ENCODE peak calls at places on chromosomes 16 and 17, in four cellular contexts. T, Y, A and H are unnamed samples.

GRCh38 chr16:85750827-85751641 is at the start of gene C16orf74:
- DNase-seq in T (peak), Y (peak), A (peak), H (peak)

GRCh38 chr17:43338886-43339516 is 59.8 kb upstream of the ARL4D start:
- DNase-seq in T (peak), Y (peak), A (no peak), H (peak)

GRCh38 chr17:75498726-75499213 is 16.6 kb downstream of the CASKIN2 start:
- DNase-seq in T (no peak), Y (no peak), A (peak), H (no peak)

GRCh38 chr17:49016775-49017463 is 19.7 kb downstream of the IGF2BP1 start:
- DNase-seq in T (peak), Y (no peak), A (no peak), H (peak)

GRCh38 chr16:11909653-11910551 is 5.9 kb downstream of the GSPT1 start:
- DNase-seq in T (peak), Y (no peak), A (no peak), H (peak)

GRCh38 chr16:12231666-12232065 is 255.1 kb downstream of the SNX29 start:
- DNase-seq in T (peak), Y (no peak), A (no peak), H (peak)

GRCh38 chr17:80870401-80870800 is 121.2 kb upstream of the CHMP6 start:
- DNase-seq in T (no peak), Y (no peak), A (no peak), H (no peak)

GRCh38 chr17:75096082-75096625 is 8.4 kb downstream of the SLC16A5 start:
- DNase-seq in T (peak), Y (peak), A (no peak), H (peak)

GRCh38 chr17:75082683-75083082 is 5.1 kb upstream of the SLC16A5 start:
- DNase-seq in T (no peak), Y (no peak), A (no peak), H (no peak)

GRCh38 chr16:79843631-79844043 is 243.1 kb upstream of the MAF start:
- DNase-seq in T (no peak), Y (no peak), A (no peak), H (no peak)

GRCh38 chr17:8629371-8630226 is 926 bp downstream of the MYH10 start:
- DNase-seq in T (peak), Y (peak), A (peak), H (peak)

GRCh38 chr17:56681561-56682266 is 88.2 kb downstream of the NOG start:
- DNase-seq in T (peak), Y (no peak), A (no peak), H (peak)

GRCh38 chr17:20281860-20282259 is 185.5 kb downstream of the LGALS9B start:
- DNase-seq in T (no peak), Y (peak), A (no peak), H (no peak)

GRCh38 chr16:8903004-8903403 is 20.9 kb downstream of the LITAFD start:
- DNase-seq in T (no peak), Y (no peak), A (no peak), H (no peak)

GRCh38 chr16:6571044-6571443 is 761.6 kb upstream of the RBFOX1 start:
- DNase-seq in T (no peak), Y (no peak), A (no peak), H (no peak)

GRCh38 chr17:17050346-17051345 is 8.4 kb downstream of the MPRIP start:
- DNase-seq in T (no peak), Y (no peak), A (no peak), H (no peak)

GRCh38 chr16:11391576-11391975 is 46.3 kb downstream of the RMI2 start:
- DNase-seq in T (no peak), Y (no peak), A (no peak), H (no peak)

GRCh38 chr17:80731255-80731840 is 186.7 kb downstream of the RPTOR start:
- DNase-seq in T (no peak), Y (no peak), A (no peak), H (no peak)

GRCh38 chr17:64115043-64115698 is 14.8 kb downstream of the ERN1 start:
- DNase-seq in T (peak), Y (no peak), A (no peak), H (peak)

GRCh38 chr17:7854851-7855642 is at the start of gene TMEM88:
- DNase-seq in T (no peak), Y (peak), A (peak), H (no peak)

GRCh38 chr17:40350410-40351184 is 13.9 kb downstream of the GJD3 start:
- DNase-seq in T (peak), Y (no peak), A (peak), H (no peak)

GRCh38 chr17:7176870-7177209 is 2.3 kb downstream of the ASGR1 start:
- DNase-seq in T (no peak), Y (no peak), A (no peak), H (no peak)

DNA sequence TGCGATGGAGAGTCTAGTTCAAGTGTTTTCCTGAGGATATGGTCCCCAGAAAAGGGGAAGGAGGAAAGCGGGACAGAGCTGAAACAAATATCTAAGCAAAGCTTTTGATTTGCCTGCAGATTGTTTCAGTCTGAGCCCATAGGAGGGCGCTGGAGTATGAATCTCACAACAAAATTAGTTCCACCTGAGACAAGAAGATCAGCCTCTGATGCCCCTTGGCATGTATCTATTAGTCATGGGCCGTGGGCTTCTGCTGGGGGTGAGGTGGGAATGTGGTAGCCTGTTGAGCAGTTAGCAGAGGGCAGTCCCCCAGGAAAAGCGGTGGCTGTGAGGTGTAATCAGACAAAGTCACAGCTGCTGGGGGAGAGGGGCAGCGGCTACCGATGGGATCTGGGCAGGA is 446.9 kb downstream of the CA10 start:
- DNase-seq in T (no peak), Y (no peak), A (no peak), H (no peak)
- TF ChIP-seq CTCF in T (no peak), Y (no peak), A (no peak), H (no peak)

GRCh38 chr17:66474810-66475497 is 172.5 kb downstream of the PRKCA start:
- DNase-seq in T (no peak), Y (no peak), A (no peak), H (no peak)
- H3K4me3 ChIP-seq in T (no peak), Y (no peak), A (no peak), H (no peak)

GRCh38 chr16:27205436-27206065 is 2.2 kb downstream of the KDM8 start:
- DNase-seq in T (no peak), Y (no peak), A (no peak), H (no peak)
- TF ChIP-seq CTCF in T (no peak), Y (no peak), A (no peak), H (no peak)

GRCh38 chr17:77526728-77527355 is 386.1 kb downstream of the SEC14L1 start:
- DNase-seq in T (no peak), Y (no peak), A (no peak), H (no peak)
- H3K4me3 ChIP-seq in T (no peak), Y (no peak), A (no peak), H (no peak)

GRCh38 chr17:82384730-82385429 is 13.3 kb downstream of the UTS2R start:
- DNase-seq in T (peak), Y (peak), A (no peak), H (peak)
- TF ChIP-seq CTCF in T (no peak), Y (no peak), A (no peak), H (no peak)

GRCh38 chr16:49830873-49831272 is 25.0 kb downstream of the ZNF423 start:
- DNase-seq in T (no peak), Y (no peak), A (no peak), H (no peak)
- H3K4me3 ChIP-seq in T (no peak), Y (no peak), A (no peak), H (no peak)

DNA sequence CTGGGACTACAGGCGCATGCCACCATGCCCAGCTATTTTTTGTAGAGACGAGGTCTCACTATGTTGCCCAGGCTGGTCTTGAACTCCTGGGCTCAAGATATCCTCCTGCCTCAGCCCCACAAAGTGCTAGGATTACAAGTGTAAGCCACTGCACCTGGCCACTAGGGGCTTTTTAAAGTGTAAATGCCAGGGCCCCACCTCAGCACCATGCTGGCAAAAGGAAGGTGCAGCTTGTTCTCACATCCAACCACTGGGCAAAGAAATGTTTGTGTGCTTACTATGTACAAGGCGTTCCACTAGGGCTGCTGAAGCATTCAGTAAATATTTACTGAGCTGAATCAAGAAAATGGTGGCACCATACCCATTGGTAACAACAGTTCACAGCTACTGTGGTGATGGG is 22.6 kb downstream of the COG1 start:
- DNase-seq in T (no peak), Y (no peak), A (no peak), H (no peak)
- TF ChIP-seq CTCF in T (no peak), Y (no peak), A (no peak), H (no peak)

DNA sequence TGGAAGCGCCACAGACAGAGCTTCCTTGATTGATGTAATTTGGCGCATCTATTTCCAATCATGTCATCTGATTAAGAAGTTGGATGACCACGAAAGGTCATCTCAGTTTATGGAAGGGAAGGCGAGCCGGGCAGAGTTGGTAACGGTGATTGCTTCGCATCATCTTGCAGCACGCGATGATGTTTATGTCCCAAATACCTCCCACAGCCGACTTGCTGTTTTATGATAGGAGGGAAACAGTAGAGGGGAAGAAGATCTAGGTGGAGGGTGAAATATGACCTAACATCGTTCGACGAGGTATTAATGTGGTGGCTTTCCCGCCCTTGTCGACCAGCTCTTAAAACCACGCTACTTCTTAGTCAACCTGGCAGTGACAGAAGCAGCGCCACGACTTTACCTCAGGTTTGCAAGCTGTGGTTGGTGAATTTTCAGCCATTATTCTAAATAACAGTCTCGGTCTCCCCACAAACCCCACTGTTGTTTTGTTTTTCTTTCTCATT is 836 bp upstream of the TANC2 start:
- DNase-seq in T (no peak), Y (no peak), A (no peak), H (no peak)
- H3K4me3 ChIP-seq in T (no peak), Y (peak), A (no peak), H (peak)

DNA sequence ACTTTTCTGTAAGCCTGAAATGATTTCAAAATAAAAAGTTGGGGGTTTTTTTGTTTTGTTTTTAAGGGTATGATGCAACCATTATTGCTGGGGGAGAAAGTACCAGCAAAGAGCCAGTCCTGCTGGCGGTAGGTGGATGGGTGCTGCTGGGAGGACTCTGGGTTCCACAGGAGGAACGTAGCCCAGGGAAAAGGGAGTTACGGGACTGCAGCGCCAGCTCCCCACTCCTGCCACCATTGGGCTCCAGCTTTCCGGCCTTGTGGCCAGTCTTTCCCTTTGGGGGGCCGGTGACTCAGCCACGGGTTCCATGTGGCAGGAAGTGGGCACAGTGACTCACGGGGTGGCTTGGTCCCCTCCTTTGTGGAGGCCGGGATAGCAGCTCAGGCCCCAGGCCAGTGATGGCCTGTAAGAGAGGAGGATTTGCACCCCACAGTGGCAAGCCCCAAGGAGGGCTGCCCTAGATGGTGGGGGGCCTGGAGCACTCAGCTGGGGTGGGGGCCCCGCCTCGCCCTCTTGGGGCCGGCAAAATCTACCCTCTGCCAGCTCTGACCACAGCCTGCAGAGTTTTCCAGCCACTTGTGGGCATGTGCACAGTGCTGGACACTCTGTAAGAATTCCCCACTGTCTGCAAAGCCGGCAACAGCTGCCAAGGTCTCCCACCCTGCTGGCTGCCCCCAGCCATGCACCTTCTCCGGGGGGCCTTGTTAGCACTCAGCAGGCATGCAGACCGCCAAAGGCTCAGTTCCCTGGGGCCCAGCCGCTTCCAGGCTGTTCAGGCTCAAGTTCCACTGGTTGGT is 30.4 kb downstream of the SOCS3 start:
- DNase-seq in T (peak), Y (no peak), A (peak), H (peak)
- TF ChIP-seq CTCF in T (no peak), Y (no peak), A (peak), H (peak)

GRCh38 chr17:76537288-76537577 is 276 bp downstream of the CYGB start:
- DNase-seq in T (peak), Y (peak), A (peak), H (peak)
- H3K4me3 ChIP-seq in T (peak), Y (peak), A (peak), H (peak)